ENCODE peak calls at places on chromosomes 13 and 19, in nine cellular contexts. One of them, this sample, is unnamed.

GRCh38 chr13:90891329-90891728 is 456.2 kb upstream of the MIR17HG start:
- DNase-seq in cardiac fibroblast: no peak
- DNase-seq in heart left ventricle: no peak
- DNase-seq in hepatocyte: no peak
- DNase-seq in BJ: no peak
- DNase-seq in neuronal stem cell: no peak
- DNase-seq in CD8-positive, alpha-beta T cell: no peak
- DNase-seq in cardiac muscle cell: no peak
- DNase-seq in lung: no peak
- DNase-seq in this sample: no peak

GRCh38 chr13:80840313-80840976 is 499.5 kb upstream of the SPRY2 start:
- DNase-seq in cardiac fibroblast: peak
- DNase-seq in heart left ventricle: no peak
- DNase-seq in hepatocyte: no peak
- DNase-seq in BJ: no peak
- DNase-seq in neuronal stem cell: peak
- DNase-seq in CD8-positive, alpha-beta T cell: no peak
- DNase-seq in cardiac muscle cell: no peak
- DNase-seq in lung: no peak
- DNase-seq in this sample: no peak

GRCh38 chr19:42942187-42942789 is 5.3 kb upstream of the PSG7 start:
- DNase-seq in cardiac fibroblast: peak
- DNase-seq in heart left ventricle: no peak
- DNase-seq in hepatocyte: no peak
- DNase-seq in BJ: no peak
- DNase-seq in neuronal stem cell: no peak
- DNase-seq in CD8-positive, alpha-beta T cell: no peak
- DNase-seq in cardiac muscle cell: no peak
- DNase-seq in lung: no peak
- DNase-seq in this sample: no peak

GRCh38 chr13:43127827-43128226 is 104.4 kb downstream of the DNAJC15 start:
- DNase-seq in cardiac fibroblast: peak
- DNase-seq in heart left ventricle: no peak
- DNase-seq in hepatocyte: no peak
- DNase-seq in BJ: no peak
- DNase-seq in neuronal stem cell: no peak
- DNase-seq in CD8-positive, alpha-beta T cell: no peak
- DNase-seq in cardiac muscle cell: no peak
- DNase-seq in lung: no peak
- DNase-seq in this sample: no peak

GRCh38 chr19:39172700-39173501 is 23.9 kb upstream of the NCCRP1 start:
- DNase-seq in cardiac fibroblast: no peak
- DNase-seq in heart left ventricle: no peak
- DNase-seq in hepatocyte: no peak
- DNase-seq in BJ: no peak
- DNase-seq in neuronal stem cell: no peak
- DNase-seq in CD8-positive, alpha-beta T cell: no peak
- DNase-seq in cardiac muscle cell: no peak
- DNase-seq in lung: no peak
- DNase-seq in this sample: no peak

GRCh38 chr13:18212873-18213272 is 968.8 kb downstream of the TUBA3C start:
- DNase-seq in cardiac fibroblast: peak
- DNase-seq in heart left ventricle: no peak
- DNase-seq in hepatocyte: no peak
- DNase-seq in BJ: no peak
- DNase-seq in neuronal stem cell: peak
- DNase-seq in CD8-positive, alpha-beta T cell: no peak
- DNase-seq in cardiac muscle cell: no peak
- DNase-seq in lung: no peak
- DNase-seq in this sample: no peak

GRCh38 chr13:95833126-95833525 is 156.2 kb downstream of the DNAJC3 start:
- DNase-seq in cardiac fibroblast: peak
- DNase-seq in heart left ventricle: no peak
- DNase-seq in hepatocyte: no peak
- DNase-seq in BJ: no peak
- DNase-seq in neuronal stem cell: no peak
- DNase-seq in CD8-positive, alpha-beta T cell: no peak
- DNase-seq in cardiac muscle cell: no peak
- DNase-seq in lung: no peak
- DNase-seq in this sample: no peak

GRCh38 chr19:32599736-32600157 is 18.8 kb downstream of the PDCD5 start:
- DNase-seq in cardiac fibroblast: peak
- DNase-seq in heart left ventricle: no peak
- DNase-seq in hepatocyte: peak
- DNase-seq in BJ: no peak
- DNase-seq in neuronal stem cell: peak
- DNase-seq in CD8-positive, alpha-beta T cell: peak
- DNase-seq in cardiac muscle cell: peak
- DNase-seq in lung: no peak
- DNase-seq in this sample: peak

GRCh38 chr19:31349160-31349881 is at the start of gene TSHZ3:
- DNase-seq in cardiac fibroblast: peak
- DNase-seq in heart left ventricle: peak
- DNase-seq in hepatocyte: peak
- DNase-seq in BJ: no peak
- DNase-seq in neuronal stem cell: no peak
- DNase-seq in CD8-positive, alpha-beta T cell: peak
- DNase-seq in cardiac muscle cell: peak
- DNase-seq in lung: peak
- DNase-seq in this sample: peak

GRCh38 chr19:10717356-10718204 is at the start of gene DNM2:
- DNase-seq in cardiac fibroblast: peak
- DNase-seq in heart left ventricle: peak
- DNase-seq in hepatocyte: peak
- DNase-seq in BJ: peak
- DNase-seq in neuronal stem cell: peak
- DNase-seq in CD8-positive, alpha-beta T cell: peak
- DNase-seq in cardiac muscle cell: peak
- DNase-seq in lung: peak
- DNase-seq in this sample: peak

GRCh38 chr19:55247621-55248099 is 11.2 kb downstream of the PPP6R1 start:
- DNase-seq in cardiac fibroblast: peak
- DNase-seq in heart left ventricle: peak
- DNase-seq in hepatocyte: no peak
- DNase-seq in BJ: peak
- DNase-seq in neuronal stem cell: no peak
- DNase-seq in CD8-positive, alpha-beta T cell: no peak
- DNase-seq in cardiac muscle cell: no peak
- DNase-seq in lung: peak
- DNase-seq in this sample: no peak

GRCh38 chr19:18433039-18433691 is 4.8 kb downstream of the ISYNA1 start:
- DNase-seq in cardiac fibroblast: no peak
- DNase-seq in heart left ventricle: no peak
- DNase-seq in hepatocyte: no peak
- DNase-seq in BJ: no peak
- DNase-seq in neuronal stem cell: no peak
- DNase-seq in CD8-positive, alpha-beta T cell: peak
- DNase-seq in cardiac muscle cell: no peak
- DNase-seq in lung: no peak
- DNase-seq in this sample: no peak

GRCh38 chr19:18435185-18435841 is 2.6 kb downstream of the ISYNA1 start:
- DNase-seq in cardiac fibroblast: no peak
- DNase-seq in heart left ventricle: no peak
- DNase-seq in hepatocyte: no peak
- DNase-seq in BJ: no peak
- DNase-seq in neuronal stem cell: no peak
- DNase-seq in CD8-positive, alpha-beta T cell: no peak
- DNase-seq in cardiac muscle cell: no peak
- DNase-seq in lung: no peak
- DNase-seq in this sample: no peak

GRCh38 chr19:18433735-18434398 is 4.1 kb downstream of the ISYNA1 start:
- DNase-seq in cardiac fibroblast: no peak
- DNase-seq in heart left ventricle: no peak
- DNase-seq in hepatocyte: no peak
- DNase-seq in BJ: no peak
- DNase-seq in neuronal stem cell: no peak
- DNase-seq in CD8-positive, alpha-beta T cell: no peak
- DNase-seq in cardiac muscle cell: peak
- DNase-seq in lung: no peak
- DNase-seq in this sample: no peak

GRCh38 chr19:18435848-18436631 is 1.9 kb downstream of the ISYNA1 start:
- DNase-seq in cardiac fibroblast: no peak
- DNase-seq in heart left ventricle: no peak
- DNase-seq in hepatocyte: no peak
- DNase-seq in BJ: no peak
- DNase-seq in neuronal stem cell: no peak
- DNase-seq in CD8-positive, alpha-beta T cell: no peak
- DNase-seq in cardiac muscle cell: no peak
- DNase-seq in lung: no peak
- DNase-seq in this sample: no peak

DNA sequence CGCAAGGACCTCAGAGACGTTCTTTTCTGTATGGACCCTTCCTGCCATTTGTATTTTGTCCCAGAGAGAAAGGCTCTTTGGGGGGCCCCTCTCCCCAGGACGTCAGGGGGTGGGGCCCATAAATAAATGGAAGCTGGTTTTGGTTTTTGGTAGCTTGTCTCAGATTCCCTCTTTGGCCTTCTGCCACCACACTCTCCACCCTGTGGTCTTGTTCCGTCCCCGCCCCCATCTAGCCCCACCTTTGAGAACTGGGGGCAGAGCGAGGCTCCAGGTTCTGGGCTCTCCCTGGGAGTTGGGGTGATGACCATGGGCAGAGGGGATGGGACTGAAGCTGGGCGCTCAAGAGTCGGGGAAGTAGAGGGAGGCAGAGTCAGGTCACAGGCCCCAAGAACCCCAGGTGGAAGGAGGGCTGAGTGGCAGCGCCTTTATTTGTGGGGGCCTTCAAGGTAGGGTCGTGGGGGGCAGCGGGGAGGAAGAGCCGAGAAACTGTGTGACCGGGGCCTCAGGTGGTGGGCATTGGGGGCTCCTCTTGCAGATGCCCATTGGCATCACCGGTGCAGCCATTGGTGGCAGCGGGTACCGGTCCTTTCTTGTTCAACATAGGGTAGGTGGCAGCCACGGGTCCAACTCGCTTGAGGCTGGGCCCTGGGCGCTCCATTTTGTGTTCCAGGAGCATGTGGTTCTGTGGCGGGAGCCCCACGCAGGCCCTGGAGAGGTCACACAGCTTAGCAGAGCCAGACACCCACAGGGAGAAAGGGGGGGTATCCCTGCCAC is 3.3 kb downstream of the ISYNA1 start:
- DNase-seq in cardiac fibroblast: no peak
- DNase-seq in heart left ventricle: no peak
- DNase-seq in hepatocyte: no peak
- DNase-seq in BJ: no peak
- DNase-seq in neuronal stem cell: no peak
- DNase-seq in CD8-positive, alpha-beta T cell: no peak
- DNase-seq in cardiac muscle cell: no peak
- DNase-seq in lung: no peak
- DNase-seq in this sample: no peak
- H3K4me3 ChIP-seq in cardiac fibroblast: no peak
- H3K4me3 ChIP-seq in heart left ventricle: peak
- H3K4me3 ChIP-seq in hepatocyte: no peak
- H3K4me3 ChIP-seq in BJ: no peak
- H3K4me3 ChIP-seq in neuronal stem cell: no peak
- H3K4me3 ChIP-seq in CD8-positive, alpha-beta T cell: no peak
- H3K4me3 ChIP-seq in cardiac muscle cell: peak
- H3K4me3 ChIP-seq in lung: no peak
- H3K4me3 ChIP-seq in this sample: no peak

GRCh38 chr13:40589285-40590109 is 76.9 kb downstream of the FOXO1 start:
- DNase-seq in cardiac fibroblast: peak
- DNase-seq in heart left ventricle: no peak
- DNase-seq in hepatocyte: no peak
- DNase-seq in BJ: no peak
- DNase-seq in neuronal stem cell: peak
- DNase-seq in CD8-positive, alpha-beta T cell: no peak
- DNase-seq in cardiac muscle cell: peak
- DNase-seq in lung: no peak
- DNase-seq in this sample: no peak
- H3K4me3 ChIP-seq in cardiac fibroblast: no peak
- H3K4me3 ChIP-seq in heart left ventricle: no peak
- H3K4me3 ChIP-seq in hepatocyte: no peak
- H3K4me3 ChIP-seq in BJ: no peak
- H3K4me3 ChIP-seq in neuronal stem cell: no peak
- H3K4me3 ChIP-seq in CD8-positive, alpha-beta T cell: peak
- H3K4me3 ChIP-seq in cardiac muscle cell: no peak
- H3K4me3 ChIP-seq in lung: no peak
- H3K4me3 ChIP-seq in this sample: no peak

GRCh38 chr13:32041429-32041828 is 9.9 kb downstream of the FRY start:
- DNase-seq in cardiac fibroblast: no peak
- DNase-seq in heart left ventricle: no peak
- DNase-seq in hepatocyte: no peak
- DNase-seq in BJ: no peak
- DNase-seq in neuronal stem cell: no peak
- DNase-seq in CD8-positive, alpha-beta T cell: no peak
- DNase-seq in cardiac muscle cell: no peak
- DNase-seq in lung: no peak
- DNase-seq in this sample: no peak

GRCh38 chr13:32039056-32039455 is 7.5 kb downstream of the FRY start:
- DNase-seq in cardiac fibroblast: no peak
- DNase-seq in heart left ventricle: no peak
- DNase-seq in hepatocyte: no peak
- DNase-seq in BJ: no peak
- DNase-seq in neuronal stem cell: no peak
- DNase-seq in CD8-positive, alpha-beta T cell: no peak
- DNase-seq in cardiac muscle cell: no peak
- DNase-seq in lung: no peak
- DNase-seq in this sample: no peak

GRCh38 chr13:32039488-32040013 is 8.0 kb downstream of the FRY start:
- DNase-seq in cardiac fibroblast: no peak
- DNase-seq in heart left ventricle: no peak
- DNase-seq in hepatocyte: no peak
- DNase-seq in BJ: no peak
- DNase-seq in neuronal stem cell: no peak
- DNase-seq in CD8-positive, alpha-beta T cell: no peak
- DNase-seq in cardiac muscle cell: no peak
- DNase-seq in lung: no peak
- DNase-seq in this sample: no peak

GRCh38 chr13:32040052-32040642 is 8.6 kb downstream of the FRY start:
- DNase-seq in cardiac fibroblast: no peak
- DNase-seq in heart left ventricle: no peak
- DNase-seq in hepatocyte: no peak
- DNase-seq in BJ: no peak
- DNase-seq in neuronal stem cell: no peak
- DNase-seq in CD8-positive, alpha-beta T cell: no peak
- DNase-seq in cardiac muscle cell: no peak
- DNase-seq in lung: no peak
- DNase-seq in this sample: no peak

GRCh38 chr13:32040689-32041088 is 9.1 kb downstream of the FRY start:
- DNase-seq in cardiac fibroblast: no peak
- DNase-seq in heart left ventricle: no peak
- DNase-seq in hepatocyte: no peak
- DNase-seq in BJ: no peak
- DNase-seq in neuronal stem cell: no peak
- DNase-seq in CD8-positive, alpha-beta T cell: no peak
- DNase-seq in cardiac muscle cell: no peak
- DNase-seq in lung: no peak
- DNase-seq in this sample: no peak
- H3K4me3 ChIP-seq in cardiac fibroblast: no peak
- H3K4me3 ChIP-seq in heart left ventricle: no peak
- H3K4me3 ChIP-seq in hepatocyte: no peak
- H3K4me3 ChIP-seq in BJ: no peak
- H3K4me3 ChIP-seq in neuronal stem cell: no peak
- H3K4me3 ChIP-seq in CD8-positive, alpha-beta T cell: no peak
- H3K4me3 ChIP-seq in cardiac muscle cell: no peak
- H3K4me3 ChIP-seq in lung: no peak
- H3K4me3 ChIP-seq in this sample: no peak

DNA sequence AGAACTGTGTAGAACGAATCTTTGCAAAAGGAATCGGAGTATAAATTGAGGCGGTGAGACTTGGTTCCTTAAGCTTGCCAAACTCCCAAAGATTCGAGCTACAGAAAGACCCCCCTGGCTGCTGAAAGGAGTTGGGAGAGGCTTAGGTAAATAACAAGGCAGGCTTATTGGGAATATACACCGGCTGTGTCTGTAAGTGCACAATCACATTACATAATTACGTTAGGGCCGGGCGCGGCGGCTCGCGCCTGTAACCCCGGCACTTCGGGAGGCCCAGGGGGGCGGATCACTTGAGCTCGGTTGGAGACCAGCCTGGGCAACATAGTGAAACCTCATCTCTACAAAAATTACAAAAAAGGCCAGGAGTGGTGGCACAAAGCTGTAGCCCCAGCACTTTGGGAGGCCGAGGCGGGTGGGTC is 12.2 kb downstream of the TMEM160 start:
- DNase-seq in cardiac fibroblast: no peak
- DNase-seq in heart left ventricle: no peak
- DNase-seq in hepatocyte: peak
- DNase-seq in BJ: no peak
- DNase-seq in neuronal stem cell: no peak
- DNase-seq in CD8-positive, alpha-beta T cell: no peak
- DNase-seq in cardiac muscle cell: no peak
- DNase-seq in lung: no peak
- DNase-seq in this sample: peak
- H3K4me3 ChIP-seq in cardiac fibroblast: peak
- H3K4me3 ChIP-seq in heart left ventricle: peak
- H3K4me3 ChIP-seq in hepatocyte: peak
- H3K4me3 ChIP-seq in BJ: peak
- H3K4me3 ChIP-seq in neuronal stem cell: peak
- H3K4me3 ChIP-seq in CD8-positive, alpha-beta T cell: peak
- H3K4me3 ChIP-seq in cardiac muscle cell: peak
- H3K4me3 ChIP-seq in lung: peak
- H3K4me3 ChIP-seq in this sample: peak

This sample was measured in HAP-1.